ENCODE peak calls at places on chromosomes 1 and 21, in five cellular contexts. J is astrocyte, O is heart right ventricle, H is kidney, Q is upper lobe of left lung. C is an unnamed sample.

GRCh38 chr1:81801032-81801833 is 499 bp downstream of the ADGRL2 start:
- DNase-seq in J (peak), H (peak), Q (peak), O (peak), C (peak)

GRCh38 chr1:8342325-8342724 is 24.4 kb downstream of the SLC45A1 start:
- DNase-seq in O (no peak), J (peak), H (peak), Q (no peak), C (peak)

GRCh38 chr1:8381618-8382017 is 63.7 kb downstream of the SLC45A1 start:
- DNase-seq in J (no peak), O (no peak), H (no peak), Q (no peak), C (no peak)

GRCh38 chr1:5896706-5897105 is 95.5 kb downstream of the NPHP4 start:
- DNase-seq in J (no peak), H (no peak), O (no peak), Q (no peak), C (no peak)

GRCh38 chr1:29749021-29749420 is 512.7 kb downstream of the PTPRU start:
- DNase-seq in H (no peak), J (no peak), Q (no peak), O (no peak), C (no peak)

GRCh38 chr1:167926486-167926997 is 9.9 kb upstream of the DCAF6 start:
- DNase-seq in J (no peak), Q (no peak), H (no peak), O (no peak), C (no peak)

GRCh38 chr1:230948301-230948700 is 30.4 kb downstream of the TTC13 start:
- DNase-seq in J (no peak), H (no peak), Q (no peak), O (no peak), C (no peak)

GRCh38 chr1:8018492-8019228 is 7.4 kb downstream of the ERRFI1 start:
- DNase-seq in Q (no peak), O (no peak), J (peak), H (no peak), C (no peak)

GRCh38 chr1:52237430-52237829 is 95.5 kb downstream of the ZFYVE9 start:
- DNase-seq in J (peak), Q (no peak), O (no peak), H (no peak), C (no peak)

GRCh38 chr1:8373547-8374270 is 55.8 kb downstream of the SLC45A1 start:
- DNase-seq in H (peak), Q (peak), J (peak), O (peak), C (peak)

GRCh38 chr1:228374711-228375577 is 31.7 kb downstream of the TRIM11 start:
- DNase-seq in Q (no peak), O (peak), H (peak), J (peak), C (peak)

GRCh38 chr1:228393268-228393699 is 13.4 kb downstream of the TRIM11 start:
- DNase-seq in H (peak), J (peak), O (peak), Q (peak), C (peak)

GRCh38 chr21:41950941-41951408 is 2.8 kb downstream of the C2CD2 start:
- DNase-seq in O (no peak), H (peak), J (no peak), Q (no peak), C (no peak)

GRCh38 chr1:26290061-26290415 is 10.2 kb downstream of the SH3BGRL3 start:
- DNase-seq in J (no peak), H (no peak), Q (peak), O (no peak), C (no peak)

GRCh38 chr1:26288311-26288941 is 8.5 kb downstream of the SH3BGRL3 start:
- DNase-seq in O (no peak), Q (peak), H (peak), J (no peak), C (no peak)

GRCh38 chr1:26291433-26291832 is 11.5 kb downstream of the SH3BGRL3 start:
- DNase-seq in J (no peak), O (no peak), Q (no peak), H (peak), C (no peak)

GRCh38 chr1:26290416-26291261 is 10.8 kb downstream of the SH3BGRL3 start:
- DNase-seq in J (no peak), H (peak), O (no peak), Q (peak), C (no peak)

GRCh38 chr1:26289158-26290059 is 9.5 kb downstream of the SH3BGRL3 start:
- DNase-seq in J (no peak), O (no peak), Q (peak), H (peak), C (no peak)
- H3K27ac ChIP-seq in J (no peak), O (no peak), Q (peak), H (no peak), C (no peak)

GRCh38 chr1:200861937-200862647 is 10.7 kb upstream of the GPR25 start:
- DNase-seq in Q (no peak), H (no peak), J (no peak), O (no peak), C (no peak)
- H3K27ac ChIP-seq in Q (no peak), H (no peak), J (no peak), O (no peak), C (no peak)

DNA sequence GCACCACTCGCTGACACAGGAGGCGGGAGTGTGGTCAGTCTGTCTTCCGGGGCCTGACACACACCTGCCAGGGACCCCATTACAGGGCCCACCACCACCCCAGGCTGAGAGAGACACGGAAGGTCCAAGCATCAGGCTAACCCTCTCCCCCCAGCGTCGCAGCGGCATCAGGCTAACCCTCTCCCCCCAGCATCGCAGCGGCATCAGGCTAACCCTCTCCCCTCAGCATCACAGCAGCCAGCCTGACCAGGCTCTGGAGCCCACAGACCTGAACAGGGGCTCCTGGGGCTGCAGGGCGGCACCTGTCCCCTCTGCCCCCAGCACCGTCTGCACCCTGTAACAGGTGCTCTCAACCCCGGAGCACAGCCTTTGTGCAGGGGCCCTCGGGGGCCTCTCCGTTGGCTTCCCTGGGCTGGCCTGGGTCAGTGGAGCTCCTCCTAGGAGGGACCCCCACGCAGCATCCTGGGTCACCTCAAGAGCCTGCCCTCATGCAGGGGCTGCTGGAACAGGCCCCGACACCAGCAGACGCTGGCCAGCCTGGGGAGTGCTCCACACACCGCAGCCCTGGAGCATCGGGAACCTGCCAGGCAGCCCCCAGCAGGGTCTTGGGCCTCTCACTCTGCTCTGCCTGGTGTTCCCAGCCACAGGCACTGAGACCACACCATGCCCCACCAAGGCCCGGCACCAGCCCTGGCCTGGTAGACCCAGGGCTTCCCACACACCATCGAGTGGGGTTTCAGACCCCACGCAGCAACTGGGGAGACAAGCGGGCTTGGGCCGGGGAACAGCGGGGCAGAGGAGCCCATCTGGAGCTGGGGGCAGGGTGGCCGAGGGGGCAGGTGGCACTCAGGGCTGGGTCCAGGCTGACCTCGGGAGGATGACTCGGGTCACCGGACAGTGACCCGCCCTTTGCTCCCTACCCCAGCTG is 67.0 kb downstream of the MEGF6 start:
- DNase-seq in J (no peak), O (no peak), Q (no peak), H (no peak), C (no peak)
- H3K27ac ChIP-seq in J (peak), O (no peak), Q (no peak), H (no peak), C (no peak)

DNA sequence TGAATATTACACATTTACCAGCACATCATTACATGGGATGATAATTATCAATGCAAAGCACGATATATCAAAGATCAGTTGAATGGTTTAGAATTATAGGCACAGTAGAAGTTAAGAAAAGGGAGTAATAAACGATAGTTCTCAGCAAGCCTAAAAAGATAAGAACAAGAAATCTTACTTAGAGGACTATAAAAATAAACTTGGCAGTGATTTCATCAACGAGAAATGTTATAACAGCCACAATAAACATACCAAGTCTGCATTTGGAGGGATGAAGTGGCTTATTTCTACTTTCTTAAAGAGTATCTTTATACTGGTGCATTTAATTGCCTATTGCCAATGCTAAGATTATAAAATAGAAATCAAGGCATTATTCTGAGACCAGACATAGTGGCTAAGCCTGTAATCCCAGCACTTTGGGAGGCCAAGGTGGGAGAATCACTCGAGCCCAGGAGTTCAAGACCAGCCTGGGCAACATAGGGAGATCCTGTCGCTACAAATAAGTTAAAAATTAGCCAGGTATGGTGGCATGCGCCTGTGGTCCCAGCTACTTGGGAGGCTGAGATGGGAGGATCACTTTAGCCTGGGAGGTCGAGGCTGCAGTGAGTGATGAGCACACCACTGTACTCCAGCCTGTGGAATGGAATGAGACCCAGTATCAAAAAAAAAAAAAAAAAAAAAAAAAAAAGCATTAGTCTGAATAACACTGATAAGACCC is 43.5 kb downstream of the WDR64 start:
- DNase-seq in Q (no peak), H (no peak), O (no peak), J (peak), C (no peak)
- H3K27ac ChIP-seq in Q (no peak), H (no peak), O (no peak), J (no peak), C (no peak)

GRCh38 chr1:232728507-232729263 is 76.5 kb upstream of the MAP10 start:
- DNase-seq in H (no peak), Q (no peak), O (no peak), J (peak), C (no peak)
- H3K27ac ChIP-seq in H (no peak), Q (no peak), O (no peak), J (no peak), C (no peak)

DNA sequence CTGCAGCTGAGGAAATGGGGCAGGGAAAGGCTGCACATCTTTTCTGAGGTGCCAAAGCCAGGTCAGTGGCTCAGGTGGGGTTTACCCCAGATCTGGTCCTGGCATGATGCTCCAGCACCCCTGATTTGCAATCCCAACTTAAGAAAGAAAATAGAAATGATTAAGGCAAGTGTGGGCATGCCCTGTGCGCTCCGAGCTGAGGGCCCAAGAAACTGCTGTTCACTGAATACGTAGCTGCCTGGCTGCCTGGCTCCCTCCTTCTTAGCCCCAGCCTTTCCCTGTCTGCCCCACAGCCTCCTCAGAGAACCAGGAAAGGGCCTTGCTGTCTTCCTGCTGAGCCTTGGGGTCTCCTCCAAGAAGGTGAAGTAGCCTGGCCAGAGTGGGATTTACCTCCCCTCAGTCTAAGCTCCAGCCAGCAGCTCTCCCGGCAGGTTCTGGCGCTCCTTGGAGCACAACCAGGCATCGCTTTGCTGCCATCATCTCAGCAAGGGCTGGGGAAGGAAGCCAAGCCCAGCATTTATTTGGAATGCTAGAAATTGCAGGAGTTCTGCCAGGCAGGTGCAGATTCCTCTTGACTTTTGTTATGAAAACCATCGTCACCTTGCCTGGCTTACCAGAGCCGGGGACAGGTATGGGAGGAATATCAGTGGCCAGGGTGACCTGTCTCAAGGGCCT is 51.3 kb upstream of the SELENON start:
- DNase-seq in Q (no peak), O (no peak), H (no peak), J (no peak), C (no peak)
- H3K27ac ChIP-seq in Q (no peak), O (no peak), H (no peak), J (no peak), C (no peak)

C was measured in cardiac muscle cell.